ENCODE peak calls at places on chromosome 7, in four cellular contexts. E is AG04450, S is brain microvascular endothelial cell, Z is ascending aorta. W is an unnamed sample.

GRCh38 chr7:130803127-130803526 is 69.1 kb upstream of the KLF14 start:
- DNase-seq in E (no peak), S (no peak), Z (no peak), W (no peak)

GRCh38 chr7:36015733-36016132 is 137.3 kb upstream of the EEPD1 start:
- DNase-seq in Z (no peak), E (no peak), S (peak), W (no peak)

GRCh38 chr7:75772081-75773077 is at the start of gene CCL26:
- DNase-seq in E (peak), S (peak), Z (peak), W (peak)

GRCh38 chr7:108461855-108462254 is 5.6 kb upstream of the NRCAM start:
- DNase-seq in S (no peak), E (no peak), Z (no peak), W (no peak)

GRCh38 chr7:2553108-2553507 is 2.2 kb downstream of the BRAT1 start:
- DNase-seq in E (no peak), S (no peak), Z (no peak), W (no peak)

GRCh38 chr7:30648744-30649540 is 33.3 kb downstream of the CRHR2 start:
- DNase-seq in Z (peak), E (no peak), S (no peak), W (no peak)

GRCh38 chr7:72326365-72326764 is 85.8 kb downstream of the CALN1 start:
- DNase-seq in E (no peak), Z (no peak), S (no peak), W (no peak)

GRCh38 chr7:97130417-97131139 is 13.1 kb downstream of the SDHAF3 start:
- DNase-seq in Z (no peak), S (no peak), E (no peak), W (no peak)

GRCh38 chr7:156604311-156604710 is 36.3 kb upstream of the RNF32 start:
- DNase-seq in E (no peak), S (no peak), Z (no peak), W (no peak)

GRCh38 chr7:25847331-25848070 is 304.5 kb upstream of the NFE2L3 start:
- DNase-seq in S (peak), E (no peak), Z (no peak), W (no peak)

GRCh38 chr7:136807598-136807997 is 60.9 kb upstream of the CHRM2 start:
- DNase-seq in E (no peak), S (no peak), Z (no peak), W (no peak)

GRCh38 chr7:131284702-131285419 is 42.8 kb upstream of the MKLN1 start:
- DNase-seq in S (no peak), Z (peak), E (no peak), W (peak)

GRCh38 chr7:129997285-129997684 is 44.5 kb upstream of the UBE2H start:
- DNase-seq in Z (no peak), S (no peak), E (no peak), W (no peak)

GRCh38 chr7:44065431-44066110 is at the start of gene PGAM2:
- DNase-seq in S (no peak), E (no peak), Z (peak), W (peak)

GRCh38 chr7:39587393-39587792 is 21.2 kb downstream of the YAE1 start:
- DNase-seq in E (no peak), Z (no peak), S (peak), W (no peak)

GRCh38 chr7:50564630-50565558 is at the start of gene DDC:
- DNase-seq in Z (no peak), E (no peak), S (no peak), W (no peak)

GRCh38 chr7:5218564-5219360 is 28.7 kb downstream of the WIPI2 start:
- DNase-seq in S (no peak), Z (no peak), E (no peak), W (peak)

GRCh38 chr7:75565129-75565528 is 73.0 kb downstream of the SPDYE5 start:
- DNase-seq in E (peak), S (peak), Z (no peak), W (no peak)

GRCh38 chr7:46626261-46627037 is 705.4 kb upstream of the IGFBP3 start:
- DNase-seq in S (no peak), E (no peak), Z (no peak), W (no peak)

GRCh38 chr7:106484562-106484961 is 176.4 kb downstream of the CCDC71L start:
- DNase-seq in E (no peak), S (no peak), Z (no peak), W (no peak)

GRCh38 chr7:73970801-73971229 is 57.2 kb upstream of the ELN start:
- DNase-seq in E (no peak), S (no peak), Z (peak), W (peak)

GRCh38 chr7:13890793-13891192 is 98.7 kb downstream of the ETV1 start:
- DNase-seq in E (no peak), Z (no peak), S (no peak), W (no peak)

GRCh38 chr7:29946428-29947186 is 43.0 kb downstream of the SCRN1 start:
- DNase-seq in Z (no peak), S (no peak), E (no peak), W (no peak)

GRCh38 chr7:158569858-158570239 is 17.8 kb downstream of the PTPRN2 start:
- DNase-seq in E (no peak), Z (no peak), S (no peak), W (no peak)

GRCh38 chr7:121486590-121486989 is 90.5 kb upstream of the FAM3C start:
- DNase-seq in Z (no peak), S (no peak), E (no peak), W (no peak)

GRCh38 chr7:132618271-132618955 is 42.1 kb upstream of the PLXNA4 start:
- DNase-seq in S (peak), Z (no peak), E (no peak), W (no peak)

GRCh38 chr7:54278847-54279246 is 263.3 kb upstream of the VSTM2A start:
- DNase-seq in E (no peak), Z (no peak), S (no peak), W (no peak)

GRCh38 chr7:100639995-100640394 is 1.4 kb downstream of the TFR2 start:
- DNase-seq in E (no peak), Z (no peak), S (no peak), W (no peak)

GRCh38 chr7:2969398-2970306 is 74.0 kb downstream of the CARD11 start:
- DNase-seq in Z (peak), S (no peak), E (no peak), W (no peak)

GRCh38 chr7:20236790-20237189 is 19.6 kb upstream of the MACC1 start:
- DNase-seq in E (no peak), S (no peak), Z (no peak), W (no peak)

GRCh38 chr7:30612658-30613265 is 18.1 kb downstream of the GARS1 start:
- DNase-seq in E (peak), Z (no peak), S (peak), W (no peak)

GRCh38 chr7:76260171-76260703 is 42.2 kb upstream of the HSPB1 start:
- DNase-seq in Z (no peak), E (no peak), S (no peak), W (no peak)

GRCh38 chr7:134368851-134369533 is 52.3 kb upstream of the SLC35B4 start:
- DNase-seq in Z (no peak), E (peak), S (peak), W (no peak)

GRCh38 chr7:2017914-2018785 is 214.6 kb downstream of the MAD1L1 start:
- DNase-seq in S (no peak), Z (peak), E (no peak), W (peak)

GRCh38 chr7:142804715-142805114 is 33.9 kb downstream of the PRSS2 start:
- DNase-seq in S (no peak), Z (no peak), E (no peak), W (no peak)

DNA sequence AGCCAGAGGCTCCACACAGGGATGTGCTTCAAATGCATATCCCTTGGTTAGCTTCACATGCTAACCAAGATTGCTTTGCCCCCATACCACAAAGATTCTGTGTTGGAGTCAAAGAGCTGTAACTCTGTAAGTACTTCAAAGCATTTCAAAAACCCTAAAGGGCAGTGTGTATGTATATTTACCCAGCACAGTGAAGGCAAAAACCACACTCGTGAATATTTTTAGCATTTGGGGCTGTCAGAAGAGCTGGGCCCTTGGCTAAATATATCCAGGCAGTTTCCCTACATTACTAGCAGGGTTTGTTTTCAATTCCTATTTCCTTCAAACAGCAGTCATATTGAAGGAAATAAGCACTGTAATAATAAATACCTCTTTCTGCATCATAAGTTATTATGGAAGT is 84.2 kb upstream of the STEAP1B start:
- DNase-seq in S (no peak), E (no peak), Z (no peak), W (no peak)
- H3K27ac ChIP-seq in S (no peak), E (no peak), Z (no peak), W (no peak)

GRCh38 chr7:101870361-101871062 is 53.1 kb downstream of the CUX1 start:
- DNase-seq in E (no peak), S (no peak), Z (no peak), W (no peak)
- H3K27ac ChIP-seq in E (peak), S (no peak), Z (no peak), W (no peak)

GRCh38 chr7:11191574-11192220 is 218.0 kb downstream of the PHF14 start:
- DNase-seq in Z (no peak), S (no peak), E (no peak), W (no peak)
- H3K27ac ChIP-seq in Z (no peak), S (no peak), E (no peak), W (no peak)

DNA sequence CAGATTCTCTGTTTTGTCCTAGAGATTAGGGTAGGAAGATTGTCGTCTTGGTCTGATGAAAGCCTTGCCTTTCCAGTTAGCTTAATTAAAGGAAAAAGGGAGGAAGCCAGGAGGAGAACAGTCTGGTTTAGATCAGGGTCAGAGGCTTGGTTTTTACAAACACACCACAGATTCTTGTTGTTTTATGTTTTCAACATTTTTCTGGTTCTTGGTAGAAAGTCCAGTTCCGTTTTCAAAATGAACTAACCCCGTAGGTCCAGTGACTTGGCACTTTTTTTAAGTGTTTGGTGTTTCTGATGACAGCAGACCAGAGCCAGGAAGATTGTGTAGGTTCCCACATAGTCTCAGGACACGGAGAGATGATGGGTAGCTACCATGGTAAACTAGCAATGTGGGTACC is 167.1 kb upstream of the INHBA start:
- DNase-seq in E (no peak), S (no peak), Z (no peak), W (no peak)
- H3K27ac ChIP-seq in E (peak), S (no peak), Z (no peak), W (no peak)

GRCh38 chr7:461453-462172 is 58.0 kb downstream of the PDGFA start:
- DNase-seq in S (no peak), Z (peak), E (no peak), W (no peak)
- H3K27ac ChIP-seq in S (no peak), Z (peak), E (no peak), W (no peak)

GRCh38 chr7:139777948-139778841 is at the start of gene HIPK2:
- DNase-seq in Z (peak), E (no peak), S (peak), W (peak)
- H3K27ac ChIP-seq in Z (peak), E (peak), S (peak), W (peak)